ENCODE peak calls at places on chromosome X, in ten cellular contexts. Y, B, U, G, A, C, J, Z, Q and L are unnamed samples.

GRCh38 chrX:50838820-50839600 is 25.0 kb upstream of the SHROOM4 start:
- DNase-seq in U (no peak), Z (no peak), C (no peak), Y (peak), B (no peak), A (no peak), J (no peak), Q (peak), G (no peak), L (peak)

GRCh38 chrX:130174051-130174704 is 2.4 kb downstream of the RAB33A start:
- DNase-seq in Y (peak), B (no peak), A (peak), Z (no peak), J (peak), C (no peak), G (no peak), Q (peak), U (no peak), L (peak)

GRCh38 chrX:154332561-154332960 is 37.0 kb downstream of the TKTL1 start:
- DNase-seq in Y (no peak), J (no peak), Q (no peak), C (no peak), B (no peak), G (no peak), A (no peak), Z (no peak), U (no peak), L (no peak)

GRCh38 chrX:153687121-153688039 is at the start of gene SLC6A8:
- DNase-seq in U (peak), C (peak), A (peak), B (no peak), Y (peak), J (peak), Z (peak), G (no peak), Q (peak), L (peak)

GRCh38 chrX:107861056-107861455 is 35.4 kb downstream of the MID2 start:
- DNase-seq in Q (peak), A (no peak), Z (no peak), Y (no peak), B (no peak), J (no peak), G (no peak), U (no peak), C (no peak), L (peak)

GRCh38 chrX:155841232-155841631 is 39.9 kb upstream of the VAMP7 start:
- DNase-seq in J (no peak), G (no peak), Z (no peak), C (no peak), Q (no peak), B (no peak), A (no peak), U (no peak), Y (no peak), L (no peak)

GRCh38 chrX:153523269-153523668 is 5.8 kb downstream of the ATP2B3 start:
- DNase-seq in Z (no peak), Y (no peak), Q (no peak), A (no peak), C (no peak), G (no peak), B (no peak), J (no peak), U (no peak), L (no peak)

GRCh38 chrX:135484636-135485289 is 35.7 kb upstream of the INTS6L start:
- DNase-seq in U (no peak), Q (peak), J (peak), Z (peak), Y (peak), B (no peak), C (no peak), G (peak), A (no peak), L (peak)

GRCh38 chrX:139738581-139738980 is 30.6 kb upstream of the MCF2 start:
- DNase-seq in A (no peak), U (no peak), B (no peak), G (no peak), Y (peak), Z (no peak), C (no peak), Q (peak), J (no peak), L (peak)

GRCh38 chrX:11215191-11215921 is 77.9 kb upstream of the AMELX start:
- DNase-seq in C (no peak), Z (no peak), Y (no peak), U (peak), A (no peak), B (no peak), J (no peak), Q (no peak), G (no peak), L (no peak)

GRCh38 chrX:119606508-119607389 is 525 bp upstream of the NKRF start:
- DNase-seq in G (no peak), Z (no peak), Q (peak), C (no peak), Y (peak), A (no peak), J (peak), B (peak), U (no peak), L (no peak)

GRCh38 chrX:151723156-151723760 is 7.4 kb downstream of the FATE1 start:
- DNase-seq in Z (no peak), C (no peak), G (no peak), Q (no peak), B (no peak), U (no peak), J (no peak), A (peak), Y (no peak), L (no peak)

GRCh38 chrX:118839334-118839958 is 15.8 kb downstream of the ZCCHC12 start:
- DNase-seq in U (peak), Q (peak), B (no peak), G (peak), A (peak), Y (peak), C (peak), Z (peak), J (peak), L (no peak)

GRCh38 chrX:96837808-96838207 is 45.9 kb upstream of the RPA4 start:
- DNase-seq in G (no peak), Y (peak), A (no peak), U (no peak), Q (peak), Z (no peak), B (no peak), J (no peak), C (no peak), L (no peak)

GRCh38 chrX:132023896-132024386 is 839 bp downstream of the STK26 start:
- DNase-seq in U (peak), G (peak), B (no peak), J (no peak), Z (peak), Q (no peak), A (no peak), Y (no peak), C (peak), L (peak)

GRCh38 chrX:125132274-125132673 is 187.4 kb upstream of the TEX13C start:
- DNase-seq in C (peak), Z (no peak), A (no peak), U (no peak), J (no peak), B (no peak), G (peak), Q (no peak), Y (no peak), L (peak)

GRCh38 chrX:9927638-9928037 is 39.5 kb upstream of the CLDN34 start:
- DNase-seq in U (no peak), J (no peak), C (no peak), B (no peak), A (no peak), Z (no peak), Y (no peak), Q (no peak), G (no peak), L (no peak)

GRCh38 chrX:48278958-48279357 is 23.8 kb downstream of the SSX1 start:
- DNase-seq in B (no peak), G (no peak), J (no peak), C (no peak), Z (no peak), Q (no peak), U (no peak), A (no peak), Y (no peak), L (peak)

GRCh38 chrX:17964871-17965270 is 103.8 kb upstream of the RAI2 start:
- DNase-seq in J (no peak), U (no peak), Y (no peak), B (no peak), C (no peak), A (no peak), Q (no peak), G (no peak), Z (no peak), L (no peak)

GRCh38 chrX:136162827-136163427 is 15.6 kb downstream of the FHL1 start:
- DNase-seq in Y (peak), Q (peak), U (no peak), J (no peak), G (peak), Z (peak), C (peak), B (no peak), A (no peak), L (peak)

GRCh38 chrX:133258481-133258880 is 40.3 kb upstream of the TFDP3 start:
- DNase-seq in U (no peak), Z (no peak), Q (peak), J (no peak), C (no peak), B (no peak), A (no peak), G (no peak), Y (peak), L (no peak)

DNA sequence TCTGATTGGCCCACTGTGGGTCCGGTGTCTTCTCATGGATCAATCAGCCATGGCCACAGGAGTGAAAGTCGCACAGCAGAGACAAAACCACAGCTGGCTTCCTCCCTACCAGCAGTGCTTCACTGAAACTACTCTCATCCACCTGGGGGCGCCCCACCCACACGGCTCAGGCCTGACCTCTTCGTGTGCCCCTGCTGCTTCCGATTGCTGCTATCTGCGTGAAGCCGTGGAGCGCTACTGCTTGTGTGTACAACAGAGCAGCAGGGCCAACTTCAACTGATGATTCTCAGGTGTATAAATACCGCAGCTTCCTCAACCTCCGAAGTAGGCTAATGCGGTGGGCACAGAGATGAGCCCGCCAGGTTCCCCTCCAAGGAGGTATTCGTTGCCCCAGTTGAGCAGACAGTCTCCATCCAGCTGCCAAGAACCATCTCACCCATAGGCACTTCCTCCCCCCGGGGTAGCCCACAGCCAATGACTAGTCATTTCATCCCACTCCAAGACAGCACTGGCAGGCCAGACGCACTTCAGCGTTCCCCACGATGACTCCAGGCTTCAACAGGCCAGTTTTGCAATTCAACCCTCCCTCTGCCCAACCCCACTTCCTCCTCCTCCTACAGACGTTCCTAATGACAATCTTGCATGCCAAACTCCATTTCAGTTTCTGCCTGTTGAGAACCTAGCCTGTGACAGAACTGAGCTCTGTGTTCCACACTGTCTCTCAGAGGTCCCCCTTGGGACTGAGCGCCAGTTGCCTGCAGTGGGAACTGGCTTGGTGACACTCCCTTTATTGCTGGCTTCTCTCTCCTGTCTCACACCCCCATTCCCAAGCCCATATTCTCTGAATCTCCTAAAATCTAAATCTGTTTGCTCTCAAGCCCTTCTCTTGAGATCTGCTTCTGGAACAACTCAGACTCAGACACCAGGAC is 41.3 kb upstream of the ATP6AP2 start:
- DNase-seq in B (no peak), C (no peak), Z (peak), G (peak), Q (peak), J (peak), A (peak), Y (peak), U (peak), L (peak)
- TF ChIP-seq CTCF in B (peak), C (no peak), Z (peak), G (peak), Q (peak), J (peak), A (no peak), Y (peak), U (peak), L (no peak)

GRCh38 chrX:24498181-24498580 is 33.1 kb downstream of the PDK3 start:
- DNase-seq in Z (no peak), U (no peak), G (no peak), Y (peak), J (no peak), C (peak), Q (peak), B (no peak), A (no peak), L (peak)
- TF ChIP-seq CTCF in Z (no peak), U (no peak), G (no peak), Y (peak), J (peak), C (peak), Q (peak), B (no peak), A (peak), L (no peak)

DNA sequence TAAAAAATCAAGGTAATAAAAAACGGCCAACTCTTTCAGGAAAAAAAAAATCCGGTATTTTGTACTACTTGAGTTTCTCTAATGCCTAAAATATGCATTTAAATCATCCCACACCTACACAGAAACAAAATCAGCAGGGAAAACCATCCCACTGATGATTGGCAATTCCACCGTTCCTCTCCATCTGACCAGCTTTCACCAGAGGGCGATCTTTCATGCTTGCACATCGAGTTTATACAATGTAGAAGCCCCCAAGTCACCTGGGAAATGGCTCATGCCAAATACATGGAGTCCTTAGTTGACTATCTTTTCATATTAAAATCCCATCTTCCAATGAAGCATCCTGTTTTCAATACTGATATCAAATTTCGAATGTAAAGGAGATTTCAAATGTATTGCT is 69.2 kb downstream of the PTCHD1 start:
- DNase-seq in C (no peak), A (no peak), G (no peak), J (no peak), Q (peak), B (no peak), U (no peak), Y (no peak), Z (no peak), L (peak)
- TF ChIP-seq CTCF in C (no peak), A (no peak), G (no peak), J (no peak), Q (peak), B (peak), U (no peak), Y (peak), Z (no peak), L (peak)

DNA sequence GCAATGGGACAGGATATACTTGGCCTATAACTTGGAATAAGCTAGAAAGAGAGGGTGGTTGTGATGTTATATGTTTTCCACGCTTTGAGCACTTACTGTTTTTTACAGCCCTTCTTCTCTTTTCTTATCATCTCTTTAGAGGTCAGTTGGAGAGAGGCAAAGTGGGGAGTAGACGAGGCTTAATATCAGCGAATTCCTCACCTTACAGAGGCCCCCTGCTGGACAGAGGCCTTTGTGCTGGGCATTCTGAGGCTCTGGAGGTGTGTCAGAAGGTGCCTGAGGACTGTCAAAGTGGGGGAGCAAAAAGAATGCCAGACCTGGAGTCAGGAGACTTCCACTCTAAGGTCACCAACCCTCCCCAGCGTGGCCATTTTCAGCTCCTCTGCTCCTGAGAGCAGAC is 42.5 kb downstream of the MAMLD1 start:
- DNase-seq in U (no peak), A (no peak), G (no peak), J (no peak), Y (no peak), C (peak), Q (no peak), B (no peak), Z (no peak), L (peak)
- TF ChIP-seq CTCF in U (no peak), A (no peak), G (no peak), J (peak), Y (peak), C (no peak), Q (peak), B (no peak), Z (no peak), L (no peak)

GRCh38 chrX:109848451-109849050 is 115.5 kb upstream of the ACSL4 start:
- DNase-seq in C (no peak), J (no peak), A (no peak), G (no peak), Y (no peak), Q (no peak), U (no peak), B (no peak), Z (no peak), L (no peak)
- TF ChIP-seq CTCF in C (no peak), J (no peak), A (no peak), G (no peak), Y (no peak), Q (no peak), U (no peak), B (no peak), Z (no peak), L (no peak)

DNA sequence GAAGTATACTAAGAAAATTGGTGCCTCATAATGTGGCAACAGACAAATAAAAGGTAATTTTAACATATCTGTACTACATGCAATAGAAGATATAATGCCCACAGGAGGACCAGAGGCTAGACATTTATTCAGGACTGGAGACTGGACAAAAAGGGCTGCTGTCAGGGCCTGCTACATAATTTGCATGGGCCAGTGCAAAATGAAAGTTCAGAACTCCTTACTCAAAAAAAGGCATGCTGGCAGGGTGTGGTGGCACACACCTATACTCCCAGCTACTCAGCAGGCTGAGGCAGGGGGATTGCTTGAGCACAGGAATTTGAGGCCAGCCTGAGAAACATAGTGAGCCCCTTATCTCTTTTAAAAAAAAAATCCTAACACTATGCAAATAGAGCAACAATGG is 12.4 kb upstream of the MAOA start:
- DNase-seq in C (no peak), Q (no peak), A (no peak), Y (no peak), J (no peak), Z (no peak), U (no peak), B (no peak), G (no peak), L (no peak)
- TF ChIP-seq CTCF in C (no peak), Q (no peak), A (no peak), Y (no peak), J (no peak), Z (no peak), U (no peak), B (no peak), G (no peak), L (no peak)

DNA sequence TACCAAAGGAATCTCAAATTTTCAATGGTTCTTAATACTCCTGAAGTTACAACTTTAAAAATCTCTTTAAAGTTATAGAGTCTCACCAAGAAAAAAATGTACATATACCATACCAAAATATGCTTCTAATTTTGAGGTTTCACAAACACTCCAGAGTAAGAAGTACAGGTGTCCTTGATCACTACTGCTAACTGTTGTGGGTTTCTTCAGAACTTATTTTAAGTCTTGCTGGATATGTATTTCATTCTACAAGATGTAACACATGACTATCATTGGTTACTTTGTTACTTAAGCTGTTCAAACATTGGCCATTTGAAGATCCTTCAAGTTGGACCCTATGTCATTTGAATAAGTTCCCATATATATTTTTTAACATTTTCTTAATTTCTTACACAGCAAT is 808.0 kb downstream of the PCDH19 start:
- DNase-seq in B (no peak), Q (no peak), Z (no peak), U (no peak), Y (no peak), A (no peak), J (no peak), C (no peak), G (no peak), L (no peak)
- TF ChIP-seq CTCF in B (no peak), Q (no peak), Z (no peak), U (no peak), Y (no peak), A (no peak), J (no peak), C (no peak), G (no peak), L (no peak)